ENCODE peak calls at places on chromosomes 1 and 21, in nine cellular contexts. F is spleen; V is WTC11; O is ovary; S is HFF-Myc; J is SK-N-SH; C is BE2C; G is activated CD8-positive, alpha-beta T cell treated with anti-CD3 and anti-CD28 coated beads for 36 hours; U is colonic mucosa. W is an unnamed sample.

GRCh38 chr1:160813215-160813614 is 17.2 kb downstream of the LY9 start:
- DNase-seq in F (no peak), V (no peak), O (no peak), S (no peak), J (no peak), C (no peak), G (no peak), U (no peak), W (no peak)

GRCh38 chr1:13888351-13888996 is 188.5 kb downstream of the PRDM2 start:
- DNase-seq in F (no peak), V (no peak), O (no peak), S (no peak), J (no peak), C (no peak), G (no peak), U (peak), W (no peak)

GRCh38 chr1:20107767-20108166 is 11.6 kb downstream of the PLA2G2D start:
- DNase-seq in F (no peak), V (no peak), O (no peak), S (no peak), J (no peak), C (no peak), G (no peak), U (no peak), W (no peak)

GRCh38 chr1:18093646-18094045 is 14.0 kb upstream of the IGSF21 start:
- DNase-seq in F (no peak), V (no peak), O (no peak), S (no peak), J (no peak), C (no peak), G (no peak), U (no peak), W (no peak)

GRCh38 chr1:32780628-32781267 is 36.4 kb downstream of the YARS1 start:
- DNase-seq in F (no peak), V (no peak), O (no peak), S (no peak), J (no peak), C (no peak), G (no peak), U (no peak), W (no peak)

GRCh38 chr1:203316626-203317093 is 11.3 kb downstream of the BTG2 start:
- DNase-seq in F (no peak), V (no peak), O (peak), S (no peak), J (peak), C (peak), G (no peak), U (peak), W (no peak)

GRCh38 chr1:62809788-62810187 is 25.9 kb downstream of the ATG4C start:
- DNase-seq in F (no peak), V (no peak), O (no peak), S (no peak), J (no peak), C (no peak), G (no peak), U (no peak), W (no peak)

GRCh38 chr1:154759196-154759595 is 110.9 kb downstream of the KCNN3 start:
- DNase-seq in F (peak), V (no peak), O (no peak), S (no peak), J (no peak), C (no peak), G (peak), U (no peak), W (no peak)

GRCh38 chr1:63327417-63328139 is 5.2 kb downstream of the FOXD3 start:
- DNase-seq in F (peak), V (peak), O (no peak), S (peak), J (peak), C (peak), G (peak), U (peak), W (peak)

GRCh38 chr1:84504580-84505021 is 1.6 kb upstream of the SPATA1 start:
- DNase-seq in F (no peak), V (no peak), O (no peak), S (no peak), J (peak), C (no peak), G (no peak), U (no peak), W (no peak)

GRCh38 chr1:226223157-226223785 is at the start of gene MIXL1:
- DNase-seq in F (no peak), V (peak), O (no peak), S (no peak), J (peak), C (peak), G (peak), U (no peak), W (no peak)

GRCh38 chr1:214292317-214292716 is 11.4 kb downstream of the SMYD2 start:
- DNase-seq in F (no peak), V (no peak), O (no peak), S (no peak), J (no peak), C (no peak), G (no peak), U (no peak), W (no peak)

GRCh38 chr1:36328713-36329112 is 5.3 kb upstream of the EVA1B start:
- DNase-seq in F (no peak), V (no peak), O (no peak), S (no peak), J (no peak), C (no peak), G (no peak), U (peak), W (peak)

GRCh38 chr1:202940561-202940960 is 13.5 kb upstream of the KLHL12 start:
- DNase-seq in F (no peak), V (no peak), O (no peak), S (no peak), J (no peak), C (no peak), G (no peak), U (no peak), W (no peak)

GRCh38 chr1:236751935-236752334 is 43.2 kb upstream of the MTR start:
- DNase-seq in F (no peak), V (no peak), O (no peak), S (no peak), J (no peak), C (no peak), G (no peak), U (no peak), W (no peak)

GRCh38 chr1:232725303-232726047 is 79.7 kb upstream of the MAP10 start:
- DNase-seq in F (no peak), V (no peak), O (no peak), S (no peak), J (no peak), C (no peak), G (peak), U (no peak), W (no peak)

GRCh38 chr1:28428990-28429520 is 59.5 kb downstream of the PHACTR4 start:
- DNase-seq in F (no peak), V (no peak), O (no peak), S (no peak), J (no peak), C (no peak), G (no peak), U (no peak), W (no peak)

GRCh38 chr1:151187205-151187604 is 2.8 kb downstream of the VPS72 start:
- DNase-seq in F (no peak), V (no peak), O (no peak), S (no peak), J (no peak), C (no peak), G (no peak), U (no peak), W (no peak)

GRCh38 chr1:179295356-179295755 is 1.8 kb downstream of the SOAT1 start:
- DNase-seq in F (no peak), V (no peak), O (no peak), S (no peak), J (no peak), C (no peak), G (no peak), U (no peak), W (no peak)

GRCh38 chr1:233635765-233636502 is 22.0 kb downstream of the KCNK1 start:
- DNase-seq in F (no peak), V (peak), O (no peak), S (peak), J (no peak), C (no peak), G (no peak), U (no peak), W (no peak)

DNA sequence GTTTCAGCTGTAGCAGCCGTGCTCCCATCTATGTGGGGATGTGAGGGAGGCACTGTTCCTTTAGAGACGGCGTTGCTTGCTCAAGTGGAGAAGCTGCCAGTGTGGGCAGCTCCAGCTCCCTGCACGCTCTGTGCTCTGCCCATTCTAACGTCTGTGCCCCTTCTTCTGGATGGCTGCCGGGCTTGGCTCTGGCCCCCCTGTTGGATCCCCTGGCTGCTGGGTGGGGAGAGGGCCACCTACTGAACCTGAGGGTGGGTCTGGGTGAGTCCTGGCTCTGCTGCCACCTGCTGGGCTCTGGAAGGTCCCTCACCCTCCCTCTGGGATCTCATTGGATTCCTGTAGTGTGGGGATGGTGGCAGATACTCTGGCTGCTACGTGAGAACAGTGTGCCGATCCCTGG is 5.0 kb downstream of the PFKL start:
- DNase-seq in F (no peak), V (peak), O (peak), S (no peak), J (peak), C (peak), G (peak), U (peak), W (peak)
- TF ChIP-seq CTCF in F (peak), V (peak), O (no peak), S (peak), J (peak), C (peak), G (peak), U (peak), W (peak)

DNA sequence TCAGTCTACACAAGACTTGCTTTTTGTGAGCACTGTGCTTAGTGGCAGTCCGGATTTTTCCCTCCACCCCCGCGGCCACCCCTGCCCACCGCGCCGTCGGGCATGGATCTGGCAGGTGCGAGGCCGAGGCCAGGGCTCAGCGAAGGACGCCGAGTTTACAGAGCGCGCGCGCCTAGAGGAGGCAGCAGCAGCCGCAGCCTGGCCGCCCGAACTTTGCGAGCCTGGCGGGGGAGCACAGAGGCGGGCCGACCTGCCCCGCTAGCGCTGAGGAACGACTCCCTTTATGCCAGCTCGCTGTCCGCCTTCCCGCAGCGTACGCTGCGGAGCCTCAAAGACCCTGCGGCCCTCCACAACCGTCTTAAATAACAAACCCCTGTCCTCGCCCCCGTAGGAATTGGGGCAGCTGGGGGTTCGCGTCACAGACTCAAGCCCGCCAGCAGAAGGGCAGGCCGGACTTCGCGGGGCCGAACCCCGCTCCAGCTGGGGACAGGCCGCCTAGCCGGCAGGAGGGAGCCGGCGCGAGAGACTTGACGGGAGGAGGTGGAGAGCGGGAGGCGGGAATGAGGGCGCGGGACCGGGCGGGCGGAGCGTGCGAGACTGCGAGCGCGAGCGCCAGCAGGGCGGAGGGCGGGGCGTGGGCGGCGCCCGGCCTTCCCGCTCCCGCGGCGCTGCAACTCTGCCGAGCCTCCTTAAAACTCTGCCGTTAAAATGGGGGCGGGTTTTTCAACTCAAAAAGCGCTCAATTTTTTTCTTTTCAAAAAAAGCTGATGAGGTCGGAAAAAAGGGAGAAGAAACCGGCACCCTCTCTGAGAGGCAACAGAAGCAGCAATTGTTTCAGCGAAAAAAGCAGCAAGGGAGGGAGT is 1.8 kb upstream of the CDKN2C start:
- DNase-seq in F (peak), V (peak), O (peak), S (no peak), J (peak), C (peak), G (peak), U (peak), W (peak)
- TF ChIP-seq CTCF in F (peak), V (no peak), O (no peak), S (peak), J (peak), C (peak), G (peak), U (peak), W (peak)

DNA sequence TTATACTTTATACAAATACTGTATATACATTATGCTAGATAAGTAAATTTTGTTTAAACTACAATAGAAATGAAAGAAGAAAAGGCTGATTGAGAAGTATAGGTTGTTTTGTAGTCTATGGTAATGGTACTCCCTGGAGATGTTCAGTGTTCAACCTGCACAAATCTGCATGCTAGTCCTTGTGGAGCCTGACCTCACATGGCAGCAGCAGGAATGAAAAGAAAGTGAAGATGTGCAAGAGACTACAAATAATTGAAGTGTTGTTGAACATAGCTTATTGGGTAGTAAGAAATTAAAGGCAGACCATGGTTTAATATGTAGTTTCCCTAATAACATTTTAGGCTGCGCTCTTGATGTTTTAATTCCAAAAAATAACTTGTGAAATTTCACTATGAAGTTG is 201.2 kb downstream of the TGFB2 start:
- DNase-seq in F (no peak), V (no peak), O (no peak), S (no peak), J (no peak), C (no peak), G (no peak), U (no peak), W (no peak)
- TF ChIP-seq CTCF in F (no peak), V (no peak), O (no peak), S (peak), J (peak), C (no peak), G (no peak), U (no peak), W (no peak)

GRCh38 chr1:189678779-189679178 is 798.9 kb downstream of the BRINP3 start:
- DNase-seq in F (no peak), V (no peak), O (no peak), S (no peak), J (no peak), C (no peak), G (no peak), U (no peak), W (no peak)
- TF ChIP-seq CTCF in F (no peak), V (peak), O (no peak), S (no peak), J (peak), C (peak), G (no peak), U (no peak), W (no peak)

GRCh38 chr1:82759035-82759434 is 958.3 kb downstream of the ADGRL2 start:
- DNase-seq in F (no peak), V (peak), O (no peak), S (no peak), J (no peak), C (no peak), G (no peak), U (no peak), W (no peak)

DNA sequence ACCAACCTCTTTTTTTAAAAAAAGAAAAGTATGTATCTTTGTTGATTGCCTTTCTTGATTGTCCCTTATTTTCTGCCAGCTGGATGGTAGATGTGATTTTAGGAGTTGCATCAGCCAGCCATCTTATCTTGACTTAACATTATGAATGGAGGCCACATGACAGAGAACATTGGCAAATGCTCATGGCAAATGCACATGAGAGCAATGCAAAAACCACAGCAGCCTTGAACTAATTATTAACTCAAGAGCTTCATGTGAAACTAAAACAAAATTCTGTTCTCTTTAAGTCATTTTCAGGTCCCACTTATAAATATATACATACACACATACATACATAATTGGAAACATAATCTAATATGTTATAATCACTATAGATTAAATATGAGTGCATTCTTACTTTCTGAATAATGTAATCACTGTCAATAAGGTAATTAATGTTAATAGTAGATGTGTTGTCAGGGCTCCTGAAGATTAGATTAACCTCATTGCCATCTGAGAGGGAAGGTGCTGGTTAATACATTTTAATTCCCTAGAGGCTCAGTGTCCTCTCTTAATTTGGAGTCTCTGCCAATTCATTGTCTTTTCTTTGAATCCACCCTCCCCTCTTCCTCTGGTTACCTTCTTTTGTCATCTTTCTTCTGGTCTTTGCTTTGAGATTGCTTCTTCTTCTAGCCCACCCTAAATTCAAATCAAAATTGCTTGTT is 962.2 kb downstream of the ADGRL2 start:
- DNase-seq in F (no peak), V (no peak), O (no peak), S (no peak), J (no peak), C (no peak), G (no peak), U (no peak), W (no peak)
- TF ChIP-seq CTCF in F (no peak), V (no peak), O (no peak), S (no peak), J (no peak), C (no peak), G (no peak), U (no peak), W (no peak)

W was measured in testis.